ENCODE peak calls at places on chromosomes 11 and 22, in six cellular contexts. K is ovary, M is kidney, B is prostate gland, Y is upper lobe of right lung, X is keratinocyte. T is an unnamed sample. For H3K9me3, the result is how much of the 10 kb centered on the place peaks cover.

GRCh38 chr11:120780239-120780638 is 243.7 kb upstream of the TBCEL start:
- DNase-seq in Y (no peak), X (no peak), K (no peak), B (no peak), M (no peak), T (no peak)

GRCh38 chr11:36108812-36109498 is 165.1 kb downstream of the LDLRAD3 start:
- DNase-seq in K (no peak), Y (no peak), X (no peak), B (no peak), M (no peak), T (no peak)

GRCh38 chr11:11577932-11578331 is 43.9 kb downstream of the GALNT18 start:
- DNase-seq in B (no peak), K (no peak), M (no peak), Y (no peak), X (no peak), T (no peak)

GRCh38 chr22:24465975-24466374 is 29.2 kb upstream of the UPB1 start:
- DNase-seq in M (no peak), X (no peak), K (no peak), B (no peak), Y (no peak), T (no peak)

GRCh38 chr11:67505605-67506396 is 638 bp upstream of the PITPNM1 start:
- DNase-seq in B (peak), Y (peak), M (peak), K (peak), X (peak), T (peak)

GRCh38 chr11:124415356-124415923 is 9.2 kb downstream of the OR8B4 start:
- DNase-seq in M (no peak), B (no peak), X (no peak), Y (no peak), K (no peak), T (no peak)

GRCh38 chr22:17891427-17892167 is 117.3 kb upstream of the BID start:
- DNase-seq in Y (no peak), B (peak), X (no peak), K (no peak), M (no peak), T (peak)

GRCh38 chr11:68146010-68146540 is 24.9 kb upstream of the CHKA start:
- DNase-seq in X (no peak), K (no peak), Y (peak), B (peak), M (peak), T (peak)

GRCh38 chr22:29689872-29690213 is 30.0 kb upstream of the CABP7 start:
- DNase-seq in K (peak), B (peak), X (no peak), Y (peak), M (no peak), T (peak)

GRCh38 chr11:74357449-74357848 is 40.8 kb downstream of the PGM2L1 start:
- DNase-seq in B (no peak), M (no peak), K (no peak), Y (no peak), X (no peak), T (no peak)

GRCh38 chr11:126519653-126520573 is 164.4 kb downstream of the ST3GAL4 start:
- DNase-seq in B (no peak), Y (peak), X (no peak), M (no peak), K (no peak), T (no peak)

GRCh38 chr11:105315287-105315686 is 175.7 kb upstream of the CARD18 start:
- DNase-seq in Y (no peak), B (no peak), X (no peak), M (no peak), K (no peak), T (no peak)

GRCh38 chr11:119532551-119532950 is 109.6 kb upstream of the THY1 start:
- DNase-seq in Y (no peak), X (no peak), M (peak), B (no peak), K (no peak), T (no peak)

GRCh38 chr11:30143098-30143705 is 87.6 kb upstream of the FSHB start:
- DNase-seq in M (no peak), Y (no peak), B (no peak), X (no peak), K (no peak), T (no peak)

GRCh38 chr11:2898366-2899079 is 12.9 kb upstream of the CDKN1C start:
- DNase-seq in Y (peak), M (peak), K (no peak), B (no peak), X (no peak), T (peak)

GRCh38 chr11:118916842-118917388 is 8.8 kb downstream of the BCL9L start:
- DNase-seq in Y (no peak), M (peak), X (no peak), K (peak), B (peak), T (no peak)

GRCh38 chr22:38397189-38398097 is 57.6 kb downstream of the KCNJ4 start:
- DNase-seq in X (no peak), M (peak), Y (peak), K (peak), B (no peak), T (peak)

GRCh38 chr11:1879941-1880720 is 11.6 kb downstream of the PRR33 start:
- DNase-seq in B (no peak), M (peak), X (no peak), Y (peak), K (peak), T (peak)

DNA sequence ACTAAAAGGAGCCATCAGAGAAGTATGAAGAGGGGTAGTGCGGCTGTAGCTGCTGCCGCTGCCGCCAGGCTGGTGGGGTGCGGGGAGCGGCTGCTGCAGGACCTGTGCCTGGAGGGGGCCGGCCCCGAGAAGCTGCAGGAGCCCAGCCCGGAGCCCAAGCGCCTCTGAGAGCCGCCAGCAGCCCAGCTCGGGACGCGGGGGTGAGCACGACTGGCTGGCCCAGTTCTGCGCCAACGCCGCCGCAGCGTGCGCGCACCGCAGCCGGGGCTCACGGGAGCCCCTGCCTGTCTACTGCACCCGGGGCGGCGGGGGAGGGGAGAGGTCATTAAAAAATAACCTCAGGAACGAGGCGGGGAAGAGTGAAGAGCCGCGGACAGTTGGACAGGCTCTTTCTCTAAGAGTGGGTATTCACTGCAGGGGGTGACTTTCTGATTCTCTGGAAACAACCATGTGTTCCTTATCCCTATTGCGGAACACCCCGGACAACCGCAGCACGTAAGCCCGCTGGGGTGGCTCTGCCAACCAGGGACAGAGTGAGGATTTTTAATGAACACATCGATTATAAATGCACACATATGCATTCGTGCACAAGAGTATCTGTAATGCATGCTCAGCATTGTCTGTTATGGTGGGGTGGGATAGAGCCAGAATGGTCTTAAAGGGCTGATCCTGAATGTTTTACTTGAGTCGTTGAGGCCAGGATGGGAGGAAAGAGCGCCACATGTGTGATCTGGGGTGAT is 459 bp downstream of the GAS2 start:
- DNase-seq in X (no peak), Y (peak), M (peak), B (peak), K (peak), T (peak)
- TF ChIP-seq CTCF in X (no peak), Y (no peak), M (no peak), B (no peak), K (no peak), T (no peak)

GRCh38 chr11:8799273-8799672 is 111.7 kb upstream of the AKIP1 start:
- DNase-seq in Y (no peak), K (no peak), B (no peak), M (no peak), X (no peak), T (no peak)

GRCh38 chr11:8800498-8801110 is 110.4 kb upstream of the AKIP1 start:
- DNase-seq in Y (no peak), X (no peak), B (no peak), K (no peak), M (no peak), T (no peak)

GRCh38 chr11:8803973-8804372 is 107.0 kb upstream of the AKIP1 start:
- DNase-seq in X (no peak), B (no peak), M (no peak), K (no peak), Y (peak), T (no peak)

GRCh38 chr11:8801121-8801520 is 109.9 kb upstream of the AKIP1 start:
- DNase-seq in X (no peak), K (no peak), B (no peak), M (no peak), Y (no peak), T (no peak)

DNA sequence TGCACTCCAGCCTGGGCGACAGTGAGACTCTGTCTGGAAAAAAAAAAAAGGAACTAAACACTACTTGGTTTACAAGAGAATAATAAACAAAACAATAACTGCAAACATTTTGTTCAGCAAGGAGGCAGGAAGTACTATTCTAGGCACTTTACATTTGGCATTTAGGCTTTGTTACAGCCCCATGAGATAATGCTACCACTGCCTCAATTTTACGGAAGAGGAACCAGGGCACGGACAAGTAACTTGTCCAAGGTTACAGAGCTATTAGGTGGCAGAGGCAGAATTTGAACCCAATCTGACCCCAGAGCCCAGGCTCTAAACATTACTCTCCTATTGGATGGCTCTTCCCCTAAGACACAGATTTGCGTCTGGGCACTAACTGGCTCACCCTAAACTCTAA is 108.7 kb upstream of the AKIP1 start:
- DNase-seq in B (no peak), K (no peak), M (no peak), Y (no peak), X (no peak), T (no peak)
- H3K27ac ChIP-seq in B (no peak), K (no peak), M (no peak), Y (peak), X (no peak), T (no peak)

GRCh38 chr11:58813693-58814092 is 30.8 kb downstream of the GLYATL2 start:
- DNase-seq in K (no peak), B (no peak), Y (no peak), X (no peak), M (no peak), T (no peak)
- H3K9me3 ChIP-seq in K (under half), B (under half), Y (under half), X (under half), M (under half), T (under half)

GRCh38 chr22:49322231-49322630 is 505.4 kb downstream of the BRD1 start:
- DNase-seq in M (peak), X (no peak), B (no peak), Y (peak), K (no peak), T (no peak)

GRCh38 chr22:49322861-49323622 is 504.6 kb downstream of the BRD1 start:
- DNase-seq in M (peak), Y (peak), B (no peak), X (no peak), K (no peak), T (no peak)

GRCh38 chr22:49320714-49321476 is 506.8 kb downstream of the BRD1 start:
- DNase-seq in X (no peak), B (no peak), K (no peak), Y (peak), M (peak), T (no peak)

GRCh38 chr22:49323751-49324415 is 503.8 kb downstream of the BRD1 start:
- DNase-seq in M (peak), Y (peak), K (no peak), X (no peak), B (no peak), T (no peak)

DNA sequence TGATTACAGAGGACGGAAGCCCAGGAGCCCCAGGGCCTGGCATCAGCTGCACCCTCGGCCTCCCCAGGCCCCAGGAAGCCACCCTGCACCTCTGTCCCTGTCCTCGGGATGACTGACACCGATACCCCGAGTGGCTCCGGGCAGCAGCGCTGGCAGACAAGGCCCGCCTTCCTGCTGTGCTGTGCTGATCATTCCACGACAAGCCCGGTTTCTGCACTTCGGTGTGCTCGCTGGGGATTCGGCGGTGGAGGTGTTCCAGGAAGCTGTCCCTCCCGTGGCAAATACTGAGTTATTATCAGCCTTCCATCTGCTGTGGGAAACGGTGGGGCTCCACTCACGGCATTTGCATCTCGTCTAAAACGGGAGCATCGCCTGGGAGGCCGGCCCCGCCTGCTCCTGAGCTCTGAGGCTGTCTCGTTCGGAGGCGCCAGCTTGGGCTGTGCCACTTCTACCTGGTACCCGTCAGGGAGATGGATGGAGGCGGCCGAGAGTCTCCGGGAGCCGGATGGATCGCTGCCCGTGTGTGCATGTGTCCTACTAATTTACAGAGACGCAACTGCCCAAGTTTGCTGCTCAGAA is 506.1 kb downstream of the BRD1 start:
- DNase-seq in B (no peak), K (no peak), Y (peak), X (no peak), M (peak), T (no peak)
- TF ChIP-seq CTCF in B (no peak), K (no peak), Y (no peak), X (no peak), M (no peak), T (no peak)

DNA sequence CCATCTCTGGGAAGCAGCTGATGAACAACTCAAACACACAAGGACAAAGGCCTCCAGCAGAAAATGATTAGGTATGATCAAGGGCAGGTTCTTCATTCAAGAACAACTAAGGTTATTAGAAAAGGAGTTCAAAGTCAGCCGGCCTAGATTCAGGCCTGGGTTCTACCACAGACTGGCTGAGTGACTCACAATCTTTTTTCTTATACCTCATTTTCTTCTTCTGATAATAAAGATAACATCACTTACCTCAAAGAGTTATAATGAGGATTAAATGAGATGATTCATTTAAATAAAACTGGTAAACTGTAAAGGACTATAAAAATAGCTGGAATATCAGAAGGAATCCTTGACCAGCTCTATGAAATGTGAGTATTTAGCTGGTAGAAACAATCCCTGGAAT is 49.3 kb upstream of the PPP2R1B start:
- DNase-seq in M (no peak), X (no peak), K (no peak), Y (no peak), B (no peak), T (no peak)
- H3K27ac ChIP-seq in M (no peak), X (no peak), K (no peak), Y (no peak), B (no peak), T (no peak)

GRCh38 chr22:47395481-47395880 is 633.0 kb downstream of the TBC1D22A start:
- DNase-seq in Y (peak), X (no peak), K (no peak), M (peak), B (no peak), T (no peak)

GRCh38 chr22:47397673-47398072 is 635.2 kb downstream of the TBC1D22A start:
- DNase-seq in X (no peak), M (no peak), Y (peak), B (no peak), K (no peak), T (no peak)

GRCh38 chr22:47396515-47396914 is 634.1 kb downstream of the TBC1D22A start:
- DNase-seq in X (no peak), B (no peak), K (no peak), M (peak), Y (peak), T (no peak)

GRCh38 chr22:47394504-47395440 is 632.3 kb downstream of the TBC1D22A start:
- DNase-seq in K (no peak), Y (peak), M (peak), X (no peak), B (no peak), T (no peak)

DNA sequence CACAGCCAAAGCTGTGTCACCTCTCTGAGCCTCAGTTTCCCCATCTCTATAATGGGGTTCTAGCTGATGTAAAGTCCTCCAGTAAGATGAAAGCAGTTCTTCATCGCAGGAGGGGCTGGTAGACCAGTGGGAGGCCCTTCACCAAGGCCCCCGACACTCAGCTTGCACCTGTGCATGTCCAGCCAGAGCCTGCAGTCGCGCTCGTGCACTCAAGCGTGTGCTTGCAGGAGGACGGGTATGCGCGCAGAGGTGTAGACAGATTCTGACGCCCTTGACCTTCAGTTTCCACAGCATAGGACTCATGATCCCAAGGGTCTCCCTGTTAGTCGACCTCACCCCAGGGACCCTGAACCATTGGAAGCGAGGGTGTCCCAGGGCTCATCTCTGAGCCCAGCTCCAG is 633.7 kb downstream of the TBC1D22A start:
- DNase-seq in X (no peak), Y (peak), M (peak), K (no peak), B (no peak), T (no peak)
- H3K9me3 ChIP-seq in X (under half), Y (under half), M (under half), K (under half), B (under half), T (under half)

DNA sequence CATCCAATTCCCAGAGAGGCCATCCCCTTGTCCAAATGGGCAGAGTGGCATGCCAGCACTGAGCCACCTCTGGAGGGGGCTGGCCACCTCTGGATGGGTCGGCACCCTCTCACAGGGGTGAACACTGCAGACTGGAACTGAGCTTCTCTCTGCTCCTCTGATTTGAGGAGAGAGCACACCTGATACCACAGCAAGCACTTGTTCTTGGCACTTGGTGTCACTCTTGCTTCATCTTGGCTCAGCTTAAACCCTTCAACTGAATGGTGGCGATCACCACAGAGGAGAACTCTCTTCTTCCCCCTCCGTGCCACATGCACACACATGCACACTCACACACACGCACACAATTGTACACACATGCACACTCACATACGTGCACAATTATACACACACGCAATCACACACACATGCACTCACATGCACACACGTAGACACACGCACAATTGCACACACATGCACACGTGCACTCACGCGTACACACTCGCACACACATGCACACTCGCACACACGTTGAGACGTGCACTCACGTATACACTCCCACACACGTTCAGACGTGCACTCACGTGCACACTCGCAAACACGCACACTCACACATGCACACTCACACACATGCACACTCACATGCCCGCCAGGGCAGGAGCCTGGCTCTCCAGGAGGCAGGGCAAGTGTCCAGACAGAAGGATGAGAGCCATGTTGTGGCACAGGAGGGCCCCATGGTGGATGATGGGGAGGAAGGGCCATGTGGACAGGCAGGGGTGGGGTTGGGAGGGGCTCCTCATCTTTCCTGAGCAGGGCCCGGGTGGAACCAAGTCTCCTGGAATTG is 23.4 kb downstream of the OVOL1 start:
- DNase-seq in Y (no peak), K (no peak), B (no peak), M (peak), X (no peak), T (no peak)
- TF ChIP-seq CTCF in Y (no peak), K (no peak), B (no peak), M (no peak), X (no peak), T (no peak)

DNA sequence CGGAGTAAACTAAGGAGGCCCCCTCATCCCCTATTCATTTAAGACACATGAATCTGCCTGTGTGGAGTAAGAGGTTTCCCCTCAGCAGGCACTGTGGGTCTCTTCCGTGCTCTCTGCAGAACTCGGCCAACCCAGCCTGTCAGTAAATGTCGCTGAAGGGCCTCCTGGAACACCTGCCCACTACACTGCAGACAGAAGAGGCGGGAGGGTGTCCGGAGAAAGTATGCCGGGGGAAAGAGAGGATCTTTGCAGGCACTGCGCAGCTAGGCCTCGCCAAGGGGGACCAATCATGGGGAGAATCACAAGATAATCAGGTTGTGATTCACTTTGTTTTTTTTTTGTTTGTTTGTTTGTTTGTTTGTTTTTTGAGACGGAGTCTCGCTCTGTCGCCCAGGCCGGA is 110.8 kb downstream of the MORC2 start:
- DNase-seq in B (no peak), Y (no peak), M (no peak), X (no peak), K (no peak), T (no peak)
- H3K27ac ChIP-seq in B (no peak), Y (no peak), M (no peak), X (no peak), K (no peak), T (no peak)

GRCh38 chr11:50098186-50098725 is 65.6 kb downstream of the OR4C45 start:
- DNase-seq in Y (no peak), X (no peak), B (no peak), M (no peak), K (no peak), T (no peak)

GRCh38 chr11:50102916-50103315 is 70.2 kb downstream of the OR4C45 start:
- DNase-seq in B (no peak), Y (no peak), M (no peak), X (no peak), K (no peak), T (no peak)
- H3K9me3 ChIP-seq in B (under half), Y (under half), M (under half), X (under half), K (under half), T (under half)